ENCODE peak calls at places on chromosomes 4 and X, in seven cellular contexts. D is endothelial cell of umbilical vein, U is A549, W is K562, Y is WTC11, B is HCT116, Q is HepG2. F is an unnamed sample.
A peak's percentile ranks its signal among the peaks of the same experiment; 100 is the strongest.

GRCh38 chrX:51860679-51861078 is 32.7 kb upstream of the MAGED1 start:
- DNase-seq in D (peak; percentile 22), U (no peak), W (peak; percentile 28), Y (peak; percentile 13), B (peak; percentile 18), Q (peak; percentile 14), F (peak; percentile 30)

GRCh38 chr4:154124539-154125255 is 335.8 kb upstream of the SFRP2 start:
- DNase-seq in D (no peak), U (no peak), W (no peak), Y (no peak), B (peak; percentile 65), Q (no peak), F (no peak)

GRCh38 chr4:176902710-176903323 is 110.1 kb upstream of the VEGFC start:
- DNase-seq in D (peak; percentile 57), U (no peak), W (no peak), Y (no peak), B (no peak), Q (no peak), F (no peak)

GRCh38 chr4:158161561-158162354 is 11.1 kb downstream of the GASK1B start:
- DNase-seq in D (peak; percentile 99), U (peak; percentile 21), W (no peak), Y (no peak), B (peak; percentile 63), Q (no peak), F (no peak)

GRCh38 chrX:30887721-30888120 is 1.3 kb downstream of the TAB3 start:
- DNase-seq in D (no peak), U (no peak), W (peak; percentile 34), Y (no peak), B (no peak), Q (no peak), F (no peak)

GRCh38 chrX:39773150-39773549 is 324.6 kb downstream of the BCOR start:
- DNase-seq in D (no peak), U (no peak), W (no peak), Y (no peak), B (no peak), Q (no peak), F (no peak)

GRCh38 chr4:122733805-122734155 is 1.3 kb downstream of the BBS12 start:
- DNase-seq in D (no peak), U (no peak), W (no peak), Y (no peak), B (no peak), Q (no peak), F (no peak)

GRCh38 chr4:155085843-155086530 is 122.4 kb upstream of the NPY2R start:
- DNase-seq in D (peak; percentile 89), U (no peak), W (no peak), Y (no peak), B (no peak), Q (no peak), F (no peak)

DNA sequence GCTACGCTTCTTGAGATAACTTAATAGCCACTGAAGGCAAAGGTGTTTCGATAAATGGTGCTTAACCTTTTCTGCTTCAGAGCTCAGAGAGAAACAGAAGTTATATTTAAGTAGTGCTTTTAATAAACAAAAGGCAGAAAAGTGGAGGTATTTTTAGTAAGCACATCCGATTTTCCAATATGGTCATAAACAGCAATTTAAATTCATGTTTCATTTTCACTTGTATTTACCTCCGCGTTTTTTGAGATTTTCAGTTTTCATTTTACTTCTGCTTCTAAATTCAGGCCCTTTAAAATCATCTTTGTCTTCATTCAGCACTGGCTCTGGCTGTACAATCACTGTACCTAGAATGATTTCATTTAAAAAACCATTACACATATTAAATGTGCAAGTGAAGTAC is 92.4 kb downstream of the ATRX start:
- DNase-seq in D (no peak), U (no peak), W (no peak), Y (no peak), B (no peak), Q (no peak), F (no peak)
- TF ChIP-seq MAX in D (no peak), U (no peak), W (no peak), Y (no peak), B (no peak), Q (no peak), F (no peak)

GRCh38 chr4:8704632-8705031 is 112.1 kb downstream of the CPZ start:
- DNase-seq in D (no peak), U (no peak), W (no peak), Y (peak; percentile 5), B (no peak), Q (no peak), F (no peak)

GRCh38 chr4:8705161-8706145 is 112.9 kb downstream of the CPZ start:
- DNase-seq in D (no peak), U (no peak), W (no peak), Y (peak; percentile 15), B (no peak), Q (no peak), F (no peak)

GRCh38 chr4:8708401-8709021 is 115.9 kb downstream of the CPZ start:
- DNase-seq in D (no peak), U (no peak), W (no peak), Y (peak; percentile 0), B (no peak), Q (no peak), F (no peak)

GRCh38 chr4:8707045-8707781 is 114.6 kb downstream of the CPZ start:
- DNase-seq in D (no peak), U (no peak), W (no peak), Y (peak; percentile 10), B (no peak), Q (no peak), F (no peak)

GRCh38 chr4:8706221-8707044 is 113.9 kb downstream of the CPZ start:
- DNase-seq in D (no peak), U (no peak), W (no peak), Y (peak; percentile 7), B (no peak), Q (no peak), F (no peak)
- TF ChIP-seq MAX in D (no peak), U (no peak), W (no peak), Y (no peak), B (no peak), Q (no peak), F (no peak)

GRCh38 chr4:141247430-141247780 is 26.7 kb downstream of the ZNF330 start:
- DNase-seq in D (no peak), U (no peak), W (no peak), Y (no peak), B (no peak), Q (no peak), F (no peak)

GRCh38 chr4:141248029-141248428 is 27.3 kb downstream of the ZNF330 start:
- DNase-seq in D (no peak), U (no peak), W (peak; percentile 66), Y (no peak), B (no peak), Q (no peak), F (peak; percentile 71)

GRCh38 chr4:141244419-141244818 is 23.7 kb downstream of the ZNF330 start:
- DNase-seq in D (no peak), U (no peak), W (no peak), Y (no peak), B (no peak), Q (no peak), F (no peak)

GRCh38 chr4:141246243-141246642 is 25.5 kb downstream of the ZNF330 start:
- DNase-seq in D (peak; percentile 13), U (no peak), W (no peak), Y (no peak), B (no peak), Q (no peak), F (no peak)

GRCh38 chr4:141246683-141247429 is 26.2 kb downstream of the ZNF330 start:
- DNase-seq in D (no peak), U (no peak), W (no peak), Y (no peak), B (no peak), Q (no peak), F (no peak)
- TF ChIP-seq MAX in D (no peak), U (no peak), W (no peak), Y (no peak), B (no peak), Q (no peak), F (no peak)

DNA sequence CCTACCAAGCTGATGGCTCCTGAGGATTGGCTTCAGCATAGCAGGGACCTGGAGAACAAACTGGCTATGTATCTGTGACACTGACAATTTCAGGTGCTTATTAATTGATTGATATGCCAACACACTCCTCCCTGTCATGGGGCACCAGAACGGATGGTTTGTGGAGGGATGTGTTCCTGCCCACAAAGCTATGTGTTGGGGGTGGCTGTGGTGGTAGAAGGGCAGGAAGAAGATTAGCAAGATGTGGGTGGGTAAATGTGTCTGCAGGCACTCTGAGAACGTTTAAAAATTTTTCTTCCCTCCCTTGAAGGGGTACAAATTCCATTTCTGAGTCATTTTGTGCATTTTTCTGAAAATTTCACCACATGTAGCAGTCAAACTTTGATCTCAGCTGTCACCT is 55.0 kb upstream of the SCML1 start:
- DNase-seq in D (no peak), U (no peak), W (no peak), Y (no peak), B (no peak), Q (no peak), F (no peak)
- TF ChIP-seq MAX in D (no peak), U (no peak), W (no peak), Y (no peak), B (no peak), Q (no peak), F (no peak)

GRCh38 chrX:24515447-24515846 is 50.4 kb downstream of the PDK3 start:
- DNase-seq in D (peak; percentile 33), U (no peak), W (peak; percentile 6), Y (no peak), B (no peak), Q (no peak), F (peak; percentile 12)

GRCh38 chrX:24508375-24508774 is 43.3 kb downstream of the PDK3 start:
- DNase-seq in D (no peak), U (no peak), W (no peak), Y (no peak), B (no peak), Q (no peak), F (no peak)

GRCh38 chrX:24513416-24513815 is 48.3 kb downstream of the PDK3 start:
- DNase-seq in D (no peak), U (no peak), W (no peak), Y (no peak), B (no peak), Q (no peak), F (no peak)
- TF ChIP-seq MAX in D (no peak), U (no peak), W (no peak), Y (no peak), B (no peak), Q (no peak), F (no peak)

F was measured in NB4.